ENCODE peak calls at places on chromosomes 1 and 21, in eight cellular contexts. I is AG04450; M is NCI-H510A treated with DMSO at 0.1 percent for 48 hours; J is DMS153; K is OCI-LY7; G is stimulated activated CD4-positive, alpha-beta T cell treated with anti-CD3 and anti-CD28 coated beads, Interleukin-1b, Interleukin-23, amount 100 ng/mL, for 48 hours; D is HT-29; F is activated CD4-positive, alpha-beta T cell treated with anti-CD3 and anti-CD28 coated beads for 36 hours. S is an unnamed sample.
A peak's percentile ranks its signal among the peaks of the same experiment; 100 is the strongest.

GRCh38 chr1:46437723-46438122 is 43.6 kb downstream of the FAAH start:
- DNase-seq in I (no peak), M (no peak), J (no peak), K (no peak), G (no peak), D (no peak), F (no peak), S (no peak)

GRCh38 chr1:8182034-8182761 is 135.7 kb upstream of the SLC45A1 start:
- DNase-seq in I (no peak), M (peak; percentile 71), J (peak; percentile 29), K (no peak), G (peak; percentile 13), D (peak; percentile 92), F (peak; percentile 41), S (peak; percentile 51)

GRCh38 chr1:67460648-67461500 is 30.7 kb upstream of the SERBP1 start:
- DNase-seq in I (no peak), M (no peak), J (no peak), K (no peak), G (no peak), D (no peak), F (no peak), S (no peak)

GRCh38 chr1:41835488-41835887 is 83.2 kb downstream of the HIVEP3 start:
- DNase-seq in I (no peak), M (no peak), J (no peak), K (no peak), G (no peak), D (no peak), F (no peak), S (no peak)

GRCh38 chr21:40471103-40471502 is 375.9 kb downstream of the DSCAM start:
- DNase-seq in I (no peak), M (no peak), J (no peak), K (no peak), G (no peak), D (no peak), F (no peak), S (no peak)

GRCh38 chr1:10795305-10796021 is 983 bp downstream of the CASZ1 start:
- DNase-seq in I (no peak), M (no peak), J (no peak), K (no peak), G (no peak), D (peak; percentile 53), F (peak; percentile 15), S (no peak)

GRCh38 chr21:44925027-44925755 is 4.5 kb upstream of the ITGB2 start:
- DNase-seq in I (no peak), M (no peak), J (no peak), K (no peak), G (no peak), D (no peak), F (no peak), S (no peak)

GRCh38 chr1:235648407-235648907 is 1.1 kb downstream of the GNG4 start:
- DNase-seq in I (no peak), M (peak; percentile 31), J (peak; percentile 36), K (no peak), G (no peak), D (peak; percentile 19), F (no peak), S (no peak)

GRCh38 chr1:200099040-200099439 is 71.5 kb downstream of the NR5A2 start:
- DNase-seq in I (no peak), M (no peak), J (no peak), K (no peak), G (no peak), D (no peak), F (no peak), S (no peak)

GRCh38 chr21:30577766-30578165 is 12.4 kb downstream of the KRTAP22-2 start:
- DNase-seq in I (no peak), M (no peak), J (no peak), K (no peak), G (no peak), D (no peak), F (no peak), S (no peak)

GRCh38 chr1:215360021-215360420 is 207.1 kb upstream of the KCTD3 start:
- DNase-seq in I (no peak), M (no peak), J (no peak), K (no peak), G (no peak), D (no peak), F (no peak), S (no peak)

GRCh38 chr1:218112862-218113261 is 172.2 kb upstream of the RRP15 start:
- DNase-seq in I (no peak), M (no peak), J (no peak), K (no peak), G (no peak), D (peak; percentile 57), F (no peak), S (no peak)

GRCh38 chr1:42736571-42737200 is 3.4 kb downstream of the CLDN19 start:
- DNase-seq in I (no peak), M (no peak), J (no peak), K (no peak), G (no peak), D (no peak), F (no peak), S (no peak)

GRCh38 chr1:178408869-178409268 is 87.9 kb downstream of the CLEC20A start:
- DNase-seq in I (no peak), M (no peak), J (no peak), K (no peak), G (no peak), D (no peak), F (no peak), S (no peak)

GRCh38 chr1:198780376-198780775 is 141.5 kb downstream of the PTPRC start:
- DNase-seq in I (no peak), M (no peak), J (no peak), K (no peak), G (no peak), D (no peak), F (no peak), S (no peak)

GRCh38 chr1:155706101-155706619 is 17.3 kb downstream of the DAP3 start:
- DNase-seq in I (no peak), M (no peak), J (no peak), K (no peak), G (no peak), D (no peak), F (no peak), S (no peak)

GRCh38 chr1:1083181-1084027 is 9.3 kb upstream of the RNF223 start:
- DNase-seq in I (no peak), M (no peak), J (no peak), K (no peak), G (no peak), D (no peak), F (no peak), S (no peak)

GRCh38 chr1:150549496-150550221 is 451 bp downstream of the ADAMTSL4 start:
- DNase-seq in I (no peak), M (no peak), J (no peak), K (no peak), G (no peak), D (no peak), F (no peak), S (no peak)

GRCh38 chr1:235709018-235709417 is 59.4 kb upstream of the GNG4 start:
- DNase-seq in I (no peak), M (no peak), J (no peak), K (no peak), G (no peak), D (no peak), F (no peak), S (no peak)

GRCh38 chr1:27166351-27166802 is 11.5 kb upstream of the SLC9A1 start:
- DNase-seq in I (no peak), M (no peak), J (no peak), K (no peak), G (no peak), D (no peak), F (no peak), S (no peak)

GRCh38 chr1:226443033-226443432 is 35.1 kb upstream of the PARP1 start:
- DNase-seq in I (no peak), M (no peak), J (no peak), K (no peak), G (no peak), D (no peak), F (no peak), S (no peak)

GRCh38 chr1:72837781-72838180 is 555.4 kb upstream of the NEGR1 start:
- DNase-seq in I (no peak), M (no peak), J (no peak), K (no peak), G (no peak), D (no peak), F (no peak), S (no peak)

GRCh38 chr1:69313118-69313517 is 254.6 kb upstream of the LRRC7 start:
- DNase-seq in I (no peak), M (no peak), J (no peak), K (no peak), G (no peak), D (no peak), F (no peak), S (no peak)